ENCODE peak calls at places on chromosomes 6 and 20, in ten cellular contexts. One of them, this sample, is unnamed.

GRCh38 chr6:22333802-22334201 is 37.0 kb upstream of the PRL start:
- DNase-seq in small intestine: no peak
- DNase-seq in neural progenitor cell: no peak
- DNase-seq in sigmoid colon: no peak
- DNase-seq in upper lobe of right lung: no peak
- DNase-seq in A549: no peak
- DNase-seq in NB4: no peak
- DNase-seq in tibial artery: no peak
- DNase-seq in left ventricle myocardium inferior: no peak
- DNase-seq in esophagus squamous epithelium: no peak
- DNase-seq in this sample: no peak

GRCh38 chr6:150741633-150742200 is 123.8 kb upstream of the MTHFD1L start:
- DNase-seq in small intestine: peak; percentile 7
- DNase-seq in sigmoid colon: no peak
- DNase-seq in left ventricle myocardium inferior: no peak
- DNase-seq in NB4: peak; percentile 31
- DNase-seq in upper lobe of right lung: no peak
- DNase-seq in tibial artery: no peak
- DNase-seq in esophagus squamous epithelium: no peak
- DNase-seq in A549: peak; percentile 5
- DNase-seq in neural progenitor cell: peak; percentile 56
- DNase-seq in this sample: peak; percentile 68

GRCh38 chr6:2810092-2810671 is 31.5 kb downstream of the SERPINB1 start:
- DNase-seq in esophagus squamous epithelium: no peak
- DNase-seq in small intestine: peak; percentile 81
- DNase-seq in upper lobe of right lung: no peak
- DNase-seq in NB4: peak; percentile 89
- DNase-seq in sigmoid colon: no peak
- DNase-seq in neural progenitor cell: no peak
- DNase-seq in left ventricle myocardium inferior: no peak
- DNase-seq in tibial artery: no peak
- DNase-seq in A549: no peak
- DNase-seq in this sample: no peak

GRCh38 chr6:76703285-76703684 is 630.8 kb upstream of the IMPG1 start:
- DNase-seq in neural progenitor cell: no peak
- DNase-seq in small intestine: no peak
- DNase-seq in A549: no peak
- DNase-seq in esophagus squamous epithelium: no peak
- DNase-seq in left ventricle myocardium inferior: no peak
- DNase-seq in tibial artery: no peak
- DNase-seq in NB4: no peak
- DNase-seq in sigmoid colon: no peak
- DNase-seq in upper lobe of right lung: no peak
- DNase-seq in this sample: no peak

GRCh38 chr6:34067814-34068213 is 78.1 kb downstream of the GRM4 start:
- DNase-seq in A549: peak; percentile 37
- DNase-seq in tibial artery: no peak
- DNase-seq in sigmoid colon: no peak
- DNase-seq in upper lobe of right lung: no peak
- DNase-seq in NB4: no peak
- DNase-seq in esophagus squamous epithelium: no peak
- DNase-seq in neural progenitor cell: no peak
- DNase-seq in left ventricle myocardium inferior: no peak
- DNase-seq in small intestine: peak; percentile 5
- DNase-seq in this sample: peak; percentile 29

GRCh38 chr6:21634582-21634981 is 41.0 kb downstream of the SOX4 start:
- DNase-seq in sigmoid colon: no peak
- DNase-seq in NB4: peak; percentile 30
- DNase-seq in upper lobe of right lung: no peak
- DNase-seq in tibial artery: no peak
- DNase-seq in A549: peak; percentile 88
- DNase-seq in small intestine: no peak
- DNase-seq in esophagus squamous epithelium: no peak
- DNase-seq in left ventricle myocardium inferior: no peak
- DNase-seq in neural progenitor cell: no peak
- DNase-seq in this sample: no peak

GRCh38 chr6:37930288-37931075 is 111.0 kb downstream of the ZFAND3 start:
- DNase-seq in sigmoid colon: no peak
- DNase-seq in upper lobe of right lung: no peak
- DNase-seq in tibial artery: no peak
- DNase-seq in NB4: no peak
- DNase-seq in A549: no peak
- DNase-seq in small intestine: peak; percentile 88
- DNase-seq in left ventricle myocardium inferior: no peak
- DNase-seq in esophagus squamous epithelium: no peak
- DNase-seq in neural progenitor cell: no peak
- DNase-seq in this sample: no peak

GRCh38 chr6:14121936-14122344 is 4.4 kb downstream of the CD83 start:
- DNase-seq in left ventricle myocardium inferior: no peak
- DNase-seq in NB4: peak; percentile 85
- DNase-seq in tibial artery: peak; percentile 44
- DNase-seq in neural progenitor cell: no peak
- DNase-seq in esophagus squamous epithelium: no peak
- DNase-seq in sigmoid colon: no peak
- DNase-seq in small intestine: no peak
- DNase-seq in upper lobe of right lung: no peak
- DNase-seq in A549: no peak
- DNase-seq in this sample: peak; percentile 60

GRCh38 chr6:161439093-161439492 is 165.2 kb upstream of the AGPAT4 start:
- DNase-seq in neural progenitor cell: no peak
- DNase-seq in left ventricle myocardium inferior: peak; percentile 59
- DNase-seq in upper lobe of right lung: no peak
- DNase-seq in tibial artery: no peak
- DNase-seq in small intestine: peak; percentile 57
- DNase-seq in A549: peak; percentile 63
- DNase-seq in esophagus squamous epithelium: no peak
- DNase-seq in NB4: no peak
- DNase-seq in sigmoid colon: peak; percentile 76
- DNase-seq in this sample: no peak

GRCh38 chr6:26521485-26522391 is 16.4 kb upstream of the HMGN4 start:
- DNase-seq in tibial artery: peak; percentile 69
- DNase-seq in neural progenitor cell: peak; percentile 91
- DNase-seq in small intestine: peak; percentile 80
- DNase-seq in upper lobe of right lung: peak; percentile 94
- DNase-seq in NB4: peak; percentile 89
- DNase-seq in left ventricle myocardium inferior: peak; percentile 88
- DNase-seq in sigmoid colon: peak; percentile 92
- DNase-seq in esophagus squamous epithelium: peak; percentile 21
- DNase-seq in A549: peak; percentile 90
- DNase-seq in this sample: peak; percentile 85

GRCh38 chr6:26516481-26517427 is 16.7 kb downstream of the BTN1A1 start:
- DNase-seq in esophagus squamous epithelium: no peak
- DNase-seq in A549: no peak
- DNase-seq in small intestine: no peak
- DNase-seq in neural progenitor cell: no peak
- DNase-seq in upper lobe of right lung: no peak
- DNase-seq in NB4: no peak
- DNase-seq in sigmoid colon: no peak
- DNase-seq in tibial artery: no peak
- DNase-seq in left ventricle myocardium inferior: no peak
- DNase-seq in this sample: no peak

GRCh38 chr6:26519359-26519758 is 18.8 kb upstream of the HMGN4 start:
- DNase-seq in A549: no peak
- DNase-seq in NB4: no peak
- DNase-seq in tibial artery: no peak
- DNase-seq in neural progenitor cell: no peak
- DNase-seq in esophagus squamous epithelium: no peak
- DNase-seq in left ventricle myocardium inferior: no peak
- DNase-seq in upper lobe of right lung: no peak
- DNase-seq in small intestine: no peak
- DNase-seq in sigmoid colon: no peak
- DNase-seq in this sample: no peak

GRCh38 chr6:26520840-26521484 is 17.2 kb upstream of the HMGN4 start:
- DNase-seq in A549: peak; percentile 81
- DNase-seq in upper lobe of right lung: peak; percentile 94
- DNase-seq in neural progenitor cell: peak; percentile 93
- DNase-seq in left ventricle myocardium inferior: peak; percentile 88
- DNase-seq in sigmoid colon: peak; percentile 95
- DNase-seq in tibial artery: peak; percentile 85
- DNase-seq in NB4: peak; percentile 91
- DNase-seq in esophagus squamous epithelium: peak; percentile 31
- DNase-seq in small intestine: peak; percentile 86
- DNase-seq in this sample: peak; percentile 91

DNA sequence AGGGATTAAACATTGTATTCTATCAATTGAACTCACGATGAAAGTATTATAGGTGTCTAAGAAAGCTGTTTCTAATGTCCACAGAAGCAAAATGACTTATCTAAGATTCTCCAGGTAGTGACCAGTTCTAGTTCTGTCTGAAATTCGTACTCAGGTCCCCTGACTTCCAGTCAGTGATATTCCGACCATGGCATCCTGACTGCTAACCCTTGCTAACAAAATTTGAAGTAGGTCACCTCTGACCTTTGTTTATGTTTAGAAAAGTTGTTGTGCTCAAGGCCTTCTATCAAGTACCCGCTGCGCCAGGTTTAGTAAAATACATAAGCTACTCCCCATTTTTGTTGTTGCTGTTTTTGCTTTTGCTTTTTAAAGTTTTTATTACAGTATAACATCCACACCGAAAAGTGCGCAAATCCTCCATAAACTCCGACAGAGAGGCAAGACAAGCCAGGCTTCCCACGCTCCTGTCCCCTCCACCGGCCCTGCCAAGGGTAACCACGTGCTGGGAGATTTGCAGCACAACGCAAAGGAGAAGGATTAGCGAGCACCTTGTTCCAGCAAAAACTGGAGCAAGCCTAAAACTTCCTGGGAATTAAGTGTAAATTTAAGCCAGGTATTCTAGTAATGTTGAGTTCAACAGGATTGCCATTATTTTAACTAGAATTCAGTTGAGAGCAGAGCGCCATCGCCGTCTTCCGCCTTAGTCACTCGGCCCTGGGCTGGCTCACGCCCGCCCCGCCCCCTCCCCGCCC is 17.9 kb upstream of the HMGN4 start:
- DNase-seq in upper lobe of right lung: peak; percentile 77
- DNase-seq in neural progenitor cell: no peak
- DNase-seq in esophagus squamous epithelium: no peak
- DNase-seq in A549: no peak
- DNase-seq in NB4: no peak
- DNase-seq in small intestine: no peak
- DNase-seq in tibial artery: no peak
- DNase-seq in sigmoid colon: peak; percentile 84
- DNase-seq in left ventricle myocardium inferior: no peak
- DNase-seq in this sample: no peak
- H3K4me3 ChIP-seq in upper lobe of right lung: peak overlapping the region; percentile 55
- H3K4me3 ChIP-seq in neural progenitor cell: peak overlapping the region; percentile 67
- H3K4me3 ChIP-seq in esophagus squamous epithelium: peak overlapping the region; percentile 68
- H3K4me3 ChIP-seq in A549: peak overlapping the region; percentile 27
- H3K4me3 ChIP-seq in NB4: peak overlapping the region; percentile 52
- H3K4me3 ChIP-seq in small intestine: no peak overlapping the region
- H3K4me3 ChIP-seq in tibial artery: peak overlapping the region; percentile 76
- H3K4me3 ChIP-seq in sigmoid colon: peak overlapping the region; percentile 62
- H3K4me3 ChIP-seq in left ventricle myocardium inferior: peak overlapping the region; percentile 74
- H3K4me3 ChIP-seq in this sample: peak overlapping the region; percentile 64

GRCh38 chr20:50957276-50957675 is 1.1 kb downstream of the DPM1 start:
- DNase-seq in A549: no peak
- DNase-seq in upper lobe of right lung: no peak
- DNase-seq in left ventricle myocardium inferior: no peak
- DNase-seq in neural progenitor cell: no peak
- DNase-seq in esophagus squamous epithelium: no peak
- DNase-seq in tibial artery: no peak
- DNase-seq in NB4: peak; percentile 18
- DNase-seq in sigmoid colon: no peak
- DNase-seq in small intestine: no peak
- DNase-seq in this sample: peak; percentile 11
- H3K4me3 ChIP-seq in A549: peak overlapping the region; percentile 85
- H3K4me3 ChIP-seq in upper lobe of right lung: peak overlapping the region; percentile 77
- H3K4me3 ChIP-seq in left ventricle myocardium inferior: peak overlapping the region; percentile 96
- H3K4me3 ChIP-seq in neural progenitor cell: peak overlapping the region; percentile 94
- H3K4me3 ChIP-seq in esophagus squamous epithelium: peak overlapping the region; percentile 97
- H3K4me3 ChIP-seq in tibial artery: peak overlapping the region; percentile 88
- H3K4me3 ChIP-seq in NB4: peak overlapping the region; percentile 88
- H3K4me3 ChIP-seq in sigmoid colon: peak overlapping the region; percentile 93
- H3K4me3 ChIP-seq in small intestine: no peak overlapping the region
- H3K4me3 ChIP-seq in this sample: peak overlapping the region; percentile 100

GRCh38 chr20:36883972-36884535 is 8.1 kb downstream of the TLDC2 start:
- DNase-seq in neural progenitor cell: no peak
- DNase-seq in left ventricle myocardium inferior: no peak
- DNase-seq in esophagus squamous epithelium: no peak
- DNase-seq in small intestine: no peak
- DNase-seq in sigmoid colon: no peak
- DNase-seq in A549: no peak
- DNase-seq in tibial artery: no peak
- DNase-seq in upper lobe of right lung: no peak
- DNase-seq in NB4: no peak
- DNase-seq in this sample: no peak

GRCh38 chr20:36887779-36888133 is 11.8 kb downstream of the TLDC2 start:
- DNase-seq in neural progenitor cell: peak; percentile 31
- DNase-seq in esophagus squamous epithelium: no peak
- DNase-seq in tibial artery: no peak
- DNase-seq in upper lobe of right lung: peak; percentile 23
- DNase-seq in sigmoid colon: no peak
- DNase-seq in small intestine: no peak
- DNase-seq in left ventricle myocardium inferior: no peak
- DNase-seq in NB4: no peak
- DNase-seq in A549: no peak
- DNase-seq in this sample: no peak

GRCh38 chr20:36888880-36889516 is 13.1 kb downstream of the TLDC2 start:
- DNase-seq in small intestine: no peak
- DNase-seq in esophagus squamous epithelium: no peak
- DNase-seq in sigmoid colon: no peak
- DNase-seq in NB4: no peak
- DNase-seq in A549: no peak
- DNase-seq in tibial artery: no peak
- DNase-seq in left ventricle myocardium inferior: no peak
- DNase-seq in neural progenitor cell: no peak
- DNase-seq in upper lobe of right lung: peak; percentile 64
- DNase-seq in this sample: no peak

GRCh38 chr20:36885355-36885754 is 9.4 kb downstream of the TLDC2 start:
- DNase-seq in tibial artery: no peak
- DNase-seq in upper lobe of right lung: no peak
- DNase-seq in esophagus squamous epithelium: no peak
- DNase-seq in left ventricle myocardium inferior: no peak
- DNase-seq in sigmoid colon: no peak
- DNase-seq in NB4: no peak
- DNase-seq in neural progenitor cell: peak; percentile 28
- DNase-seq in A549: peak; percentile 55
- DNase-seq in small intestine: peak; percentile 78
- DNase-seq in this sample: no peak

GRCh38 chr20:36886859-36887778 is 11.2 kb downstream of the TLDC2 start:
- DNase-seq in esophagus squamous epithelium: no peak
- DNase-seq in tibial artery: peak; percentile 80
- DNase-seq in small intestine: peak; percentile 82
- DNase-seq in left ventricle myocardium inferior: peak; percentile 79
- DNase-seq in NB4: peak; percentile 80
- DNase-seq in A549: peak; percentile 80
- DNase-seq in upper lobe of right lung: peak; percentile 88
- DNase-seq in sigmoid colon: peak; percentile 91
- DNase-seq in neural progenitor cell: peak; percentile 92
- DNase-seq in this sample: peak; percentile 79
- H3K4me3 ChIP-seq in esophagus squamous epithelium: no peak overlapping the region
- H3K4me3 ChIP-seq in tibial artery: no peak overlapping the region
- H3K4me3 ChIP-seq in small intestine: no peak overlapping the region
- H3K4me3 ChIP-seq in left ventricle myocardium inferior: peak overlapping the region; percentile 26
- H3K4me3 ChIP-seq in NB4: no peak overlapping the region
- H3K4me3 ChIP-seq in A549: no peak overlapping the region
- H3K4me3 ChIP-seq in upper lobe of right lung: no peak overlapping the region
- H3K4me3 ChIP-seq in sigmoid colon: no peak overlapping the region
- H3K4me3 ChIP-seq in neural progenitor cell: peak overlapping the region; percentile 37
- H3K4me3 ChIP-seq in this sample: no peak overlapping the region

DNA sequence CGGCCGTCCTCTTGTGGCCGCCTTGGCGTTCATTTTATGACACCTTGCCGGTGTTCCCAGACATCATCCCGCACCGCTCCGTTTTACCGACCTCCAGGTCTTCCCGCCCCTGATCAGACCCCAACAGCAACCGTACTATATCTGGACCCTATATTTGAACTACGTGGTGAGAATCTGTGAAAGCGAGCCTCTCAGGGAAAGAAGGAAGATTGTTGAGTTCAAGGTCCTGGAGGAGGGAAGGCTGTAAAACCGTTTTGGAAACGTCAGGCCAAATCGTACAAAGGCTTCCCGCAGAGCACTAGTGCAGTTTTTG is 1.4 kb upstream of the CNR1 start:
- DNase-seq in sigmoid colon: no peak
- DNase-seq in A549: no peak
- DNase-seq in NB4: no peak
- DNase-seq in upper lobe of right lung: no peak
- DNase-seq in neural progenitor cell: peak; percentile 18
- DNase-seq in esophagus squamous epithelium: no peak
- DNase-seq in left ventricle myocardium inferior: no peak
- DNase-seq in tibial artery: no peak
- DNase-seq in small intestine: no peak
- DNase-seq in this sample: peak; percentile 37
- H3K4me3 ChIP-seq in sigmoid colon: peak overlapping the region; percentile 66
- H3K4me3 ChIP-seq in A549: no peak overlapping the region
- H3K4me3 ChIP-seq in NB4: no peak overlapping the region
- H3K4me3 ChIP-seq in upper lobe of right lung: peak overlapping the region; percentile 61
- H3K4me3 ChIP-seq in neural progenitor cell: peak overlapping the region; percentile 63
- H3K4me3 ChIP-seq in esophagus squamous epithelium: peak overlapping the region; percentile 57
- H3K4me3 ChIP-seq in left ventricle myocardium inferior: peak overlapping the region; percentile 63
- H3K4me3 ChIP-seq in tibial artery: peak overlapping the region; percentile 81
- H3K4me3 ChIP-seq in small intestine: peak overlapping the region; percentile 11
- H3K4me3 ChIP-seq in this sample: peak overlapping the region; percentile 97

This sample was measured in OCI-LY7.